ENCODE peak calls at places on chromosome 19, in nine cellular contexts. One of them, this sample, is unnamed. For H3K27me3 and H3K4me1, the result is how much of the 10 kb centered on the place peaks cover.

GRCh38 chr19:40378509-40378908 is 11.5 kb downstream of the HIPK4 start:
- DNase-seq in IMR-90: no peak
- DNase-seq in suprapubic skin: no peak
- DNase-seq in ovary: no peak
- DNase-seq in adrenal gland: no peak
- DNase-seq in heart left ventricle: no peak
- DNase-seq in uterus: no peak
- DNase-seq in stomach: no peak
- DNase-seq in body of pancreas: no peak
- DNase-seq in this sample: no peak

GRCh38 chr19:29660835-29661234 is 4.4 kb upstream of the PLEKHF1 start:
- DNase-seq in IMR-90: no peak
- DNase-seq in suprapubic skin: no peak
- DNase-seq in ovary: no peak
- DNase-seq in adrenal gland: no peak
- DNase-seq in heart left ventricle: no peak
- DNase-seq in uterus: no peak
- DNase-seq in stomach: no peak
- DNase-seq in body of pancreas: no peak
- DNase-seq in this sample: no peak

GRCh38 chr19:57587529-57587928 is 3.6 kb downstream of the ZIK1 start:
- DNase-seq in IMR-90: peak
- DNase-seq in suprapubic skin: no peak
- DNase-seq in ovary: no peak
- DNase-seq in adrenal gland: no peak
- DNase-seq in heart left ventricle: no peak
- DNase-seq in uterus: no peak
- DNase-seq in stomach: no peak
- DNase-seq in body of pancreas: no peak
- DNase-seq in this sample: no peak

GRCh38 chr19:17951151-17952040 is 15.5 kb upstream of the KCNN1 start:
- DNase-seq in IMR-90: no peak
- DNase-seq in suprapubic skin: no peak
- DNase-seq in ovary: no peak
- DNase-seq in adrenal gland: no peak
- DNase-seq in heart left ventricle: no peak
- DNase-seq in uterus: no peak
- DNase-seq in stomach: no peak
- DNase-seq in body of pancreas: no peak
- DNase-seq in this sample: no peak

GRCh38 chr19:46922465-46922864 is 61.7 kb downstream of the ARHGAP35 start:
- DNase-seq in IMR-90: no peak
- DNase-seq in suprapubic skin: no peak
- DNase-seq in ovary: no peak
- DNase-seq in adrenal gland: no peak
- DNase-seq in heart left ventricle: no peak
- DNase-seq in uterus: no peak
- DNase-seq in stomach: no peak
- DNase-seq in body of pancreas: no peak
- DNase-seq in this sample: no peak

GRCh38 chr19:39342647-39343305 is 555 bp downstream of the SAMD4B start:
- DNase-seq in IMR-90: no peak
- DNase-seq in suprapubic skin: peak
- DNase-seq in ovary: peak
- DNase-seq in adrenal gland: peak
- DNase-seq in heart left ventricle: no peak
- DNase-seq in uterus: peak
- DNase-seq in stomach: no peak
- DNase-seq in body of pancreas: peak
- DNase-seq in this sample: no peak

GRCh38 chr19:15252398-15253018 is 20.3 kb upstream of the EPHX3 start:
- DNase-seq in IMR-90: peak
- DNase-seq in suprapubic skin: no peak
- DNase-seq in ovary: no peak
- DNase-seq in adrenal gland: no peak
- DNase-seq in heart left ventricle: no peak
- DNase-seq in uterus: peak
- DNase-seq in stomach: no peak
- DNase-seq in body of pancreas: no peak
- DNase-seq in this sample: no peak

GRCh38 chr19:45200614-45201013 is 22.0 kb downstream of the BLOC1S3 start:
- DNase-seq in IMR-90: peak
- DNase-seq in suprapubic skin: no peak
- DNase-seq in ovary: no peak
- DNase-seq in adrenal gland: peak
- DNase-seq in heart left ventricle: no peak
- DNase-seq in uterus: no peak
- DNase-seq in stomach: peak
- DNase-seq in body of pancreas: peak
- DNase-seq in this sample: peak

GRCh38 chr19:6663236-6664187 is 6.4 kb downstream of the TNFSF14 start:
- DNase-seq in IMR-90: no peak
- DNase-seq in suprapubic skin: no peak
- DNase-seq in ovary: no peak
- DNase-seq in adrenal gland: no peak
- DNase-seq in heart left ventricle: no peak
- DNase-seq in uterus: no peak
- DNase-seq in stomach: no peak
- DNase-seq in body of pancreas: no peak
- DNase-seq in this sample: no peak

GRCh38 chr19:13610042-13610691 is 103.9 kb upstream of the CACNA1A start:
- DNase-seq in IMR-90: no peak
- DNase-seq in suprapubic skin: no peak
- DNase-seq in ovary: no peak
- DNase-seq in adrenal gland: no peak
- DNase-seq in heart left ventricle: no peak
- DNase-seq in uterus: no peak
- DNase-seq in stomach: peak
- DNase-seq in body of pancreas: no peak
- DNase-seq in this sample: no peak

GRCh38 chr19:40278361-40279045 is 6.6 kb downstream of the AKT2 start:
- DNase-seq in IMR-90: no peak
- DNase-seq in suprapubic skin: no peak
- DNase-seq in ovary: no peak
- DNase-seq in adrenal gland: no peak
- DNase-seq in heart left ventricle: no peak
- DNase-seq in uterus: no peak
- DNase-seq in stomach: no peak
- DNase-seq in body of pancreas: no peak
- DNase-seq in this sample: no peak

GRCh38 chr19:52518646-52519045 is 8.8 kb upstream of the ZNF808 start:
- DNase-seq in IMR-90: no peak
- DNase-seq in suprapubic skin: no peak
- DNase-seq in ovary: no peak
- DNase-seq in adrenal gland: no peak
- DNase-seq in heart left ventricle: no peak
- DNase-seq in uterus: no peak
- DNase-seq in stomach: no peak
- DNase-seq in body of pancreas: no peak
- DNase-seq in this sample: no peak

GRCh38 chr19:54481326-54481930 is 8.3 kb upstream of the CDC42EP5 start:
- DNase-seq in IMR-90: peak
- DNase-seq in suprapubic skin: no peak
- DNase-seq in ovary: no peak
- DNase-seq in adrenal gland: peak
- DNase-seq in heart left ventricle: no peak
- DNase-seq in uterus: no peak
- DNase-seq in stomach: no peak
- DNase-seq in body of pancreas: no peak
- DNase-seq in this sample: peak

GRCh38 chr19:8615813-8616596 is 5.5 kb upstream of the ADAMTS10 start:
- DNase-seq in IMR-90: peak
- DNase-seq in suprapubic skin: peak
- DNase-seq in ovary: peak
- DNase-seq in adrenal gland: peak
- DNase-seq in heart left ventricle: peak
- DNase-seq in uterus: no peak
- DNase-seq in stomach: peak
- DNase-seq in body of pancreas: peak
- DNase-seq in this sample: peak

GRCh38 chr19:14383898-14384669 is 2.8 kb downstream of the ADGRE5 start:
- DNase-seq in IMR-90: peak
- DNase-seq in suprapubic skin: peak
- DNase-seq in ovary: no peak
- DNase-seq in adrenal gland: peak
- DNase-seq in heart left ventricle: peak
- DNase-seq in uterus: peak
- DNase-seq in stomach: no peak
- DNase-seq in body of pancreas: no peak
- DNase-seq in this sample: no peak

GRCh38 chr19:2095338-2095938 is 688 bp downstream of the MOB3A start:
- DNase-seq in IMR-90: no peak
- DNase-seq in suprapubic skin: no peak
- DNase-seq in ovary: peak
- DNase-seq in adrenal gland: no peak
- DNase-seq in heart left ventricle: no peak
- DNase-seq in uterus: no peak
- DNase-seq in stomach: no peak
- DNase-seq in body of pancreas: peak
- DNase-seq in this sample: no peak

GRCh38 chr19:29323972-29324680 is 111.2 kb upstream of the UQCRFS1 start:
- DNase-seq in IMR-90: no peak
- DNase-seq in suprapubic skin: no peak
- DNase-seq in ovary: no peak
- DNase-seq in adrenal gland: no peak
- DNase-seq in heart left ventricle: no peak
- DNase-seq in uterus: no peak
- DNase-seq in stomach: no peak
- DNase-seq in body of pancreas: no peak
- DNase-seq in this sample: no peak

GRCh38 chr19:51948979-51949378 is 21.7 kb downstream of the ZNF613 start:
- DNase-seq in IMR-90: peak
- DNase-seq in suprapubic skin: no peak
- DNase-seq in ovary: peak
- DNase-seq in adrenal gland: peak
- DNase-seq in heart left ventricle: peak
- DNase-seq in uterus: no peak
- DNase-seq in stomach: no peak
- DNase-seq in body of pancreas: no peak
- DNase-seq in this sample: peak

GRCh38 chr19:29884466-29884865 is 57.6 kb upstream of the URI1 start:
- DNase-seq in IMR-90: no peak
- DNase-seq in suprapubic skin: no peak
- DNase-seq in ovary: no peak
- DNase-seq in adrenal gland: peak
- DNase-seq in heart left ventricle: no peak
- DNase-seq in uterus: no peak
- DNase-seq in stomach: no peak
- DNase-seq in body of pancreas: no peak
- DNase-seq in this sample: peak

GRCh38 chr19:3674784-3675183 is 25.5 kb downstream of the PIP5K1C start:
- DNase-seq in IMR-90: no peak
- DNase-seq in suprapubic skin: no peak
- DNase-seq in ovary: no peak
- DNase-seq in adrenal gland: no peak
- DNase-seq in heart left ventricle: no peak
- DNase-seq in uterus: no peak
- DNase-seq in stomach: no peak
- DNase-seq in body of pancreas: no peak
- DNase-seq in this sample: no peak
- H3K27me3 ChIP-seq in IMR-90: under half
- H3K27me3 ChIP-seq in suprapubic skin: under half
- H3K27me3 ChIP-seq in ovary: under half
- H3K27me3 ChIP-seq in adrenal gland: under half
- H3K27me3 ChIP-seq in heart left ventricle: under half
- H3K27me3 ChIP-seq in uterus: under half
- H3K27me3 ChIP-seq in stomach: under half
- H3K27me3 ChIP-seq in body of pancreas: under half
- H3K27me3 ChIP-seq in this sample: under half

GRCh38 chr19:20928371-20928770 is 5.3 kb downstream of the ZNF85 start:
- DNase-seq in IMR-90: peak
- DNase-seq in suprapubic skin: no peak
- DNase-seq in ovary: no peak
- DNase-seq in adrenal gland: no peak
- DNase-seq in heart left ventricle: no peak
- DNase-seq in uterus: no peak
- DNase-seq in stomach: no peak
- DNase-seq in body of pancreas: no peak
- DNase-seq in this sample: no peak

GRCh38 chr19:20925481-20925880 is 2.4 kb downstream of the ZNF85 start:
- DNase-seq in IMR-90: no peak
- DNase-seq in suprapubic skin: no peak
- DNase-seq in ovary: no peak
- DNase-seq in adrenal gland: no peak
- DNase-seq in heart left ventricle: no peak
- DNase-seq in uterus: no peak
- DNase-seq in stomach: no peak
- DNase-seq in body of pancreas: no peak
- DNase-seq in this sample: no peak

GRCh38 chr19:20926796-20927195 is 3.7 kb downstream of the ZNF85 start:
- DNase-seq in IMR-90: no peak
- DNase-seq in suprapubic skin: no peak
- DNase-seq in ovary: no peak
- DNase-seq in adrenal gland: no peak
- DNase-seq in heart left ventricle: no peak
- DNase-seq in uterus: no peak
- DNase-seq in stomach: no peak
- DNase-seq in body of pancreas: no peak
- DNase-seq in this sample: no peak

GRCh38 chr19:20923077-20923871 is at the start of gene ZNF85:
- DNase-seq in IMR-90: peak
- DNase-seq in suprapubic skin: peak
- DNase-seq in ovary: peak
- DNase-seq in adrenal gland: peak
- DNase-seq in heart left ventricle: peak
- DNase-seq in uterus: peak
- DNase-seq in stomach: peak
- DNase-seq in body of pancreas: peak
- DNase-seq in this sample: peak
- TF ChIP-seq POLR2A in IMR-90: peak
- TF ChIP-seq POLR2A in suprapubic skin: no peak
- TF ChIP-seq POLR2A in ovary: peak
- TF ChIP-seq POLR2A in adrenal gland: no peak
- TF ChIP-seq POLR2A in heart left ventricle: peak
- TF ChIP-seq POLR2A in uterus: peak
- TF ChIP-seq POLR2A in stomach: peak
- TF ChIP-seq POLR2A in body of pancreas: peak
- TF ChIP-seq POLR2A in this sample: peak

GRCh38 chr19:16359074-16359473 is 34.4 kb downstream of the KLF2 start:
- DNase-seq in IMR-90: no peak
- DNase-seq in suprapubic skin: no peak
- DNase-seq in ovary: no peak
- DNase-seq in adrenal gland: no peak
- DNase-seq in heart left ventricle: no peak
- DNase-seq in uterus: no peak
- DNase-seq in stomach: no peak
- DNase-seq in body of pancreas: no peak
- DNase-seq in this sample: no peak
- H3K4me1 ChIP-seq in IMR-90: under half
- H3K4me1 ChIP-seq in suprapubic skin: under half
- H3K4me1 ChIP-seq in ovary: under half
- H3K4me1 ChIP-seq in adrenal gland: under half
- H3K4me1 ChIP-seq in heart left ventricle: under half
- H3K4me1 ChIP-seq in uterus: under half
- H3K4me1 ChIP-seq in stomach: under half
- H3K4me1 ChIP-seq in body of pancreas: under half
- H3K4me1 ChIP-seq in this sample: under half

DNA sequence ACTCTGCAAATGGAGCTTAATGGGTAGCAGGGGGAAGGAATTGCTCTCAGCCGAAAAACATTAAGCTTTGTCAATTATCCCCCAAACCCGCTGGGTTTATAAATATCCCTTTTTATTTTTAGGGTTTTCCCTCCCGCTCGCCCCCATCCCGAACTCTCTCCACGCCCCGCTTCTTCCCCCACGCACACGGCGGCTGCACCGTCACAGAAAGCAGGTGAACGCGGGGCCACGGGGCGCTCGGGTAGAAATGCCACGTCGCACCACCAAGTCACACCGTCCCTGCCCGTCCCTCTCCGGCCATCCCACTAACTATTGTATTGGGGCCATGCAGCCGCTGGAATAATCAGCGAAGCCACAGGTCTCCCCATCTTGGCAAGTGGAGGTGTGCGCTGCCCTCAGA is 3.5 kb downstream of the PTPRS start:
- DNase-seq in IMR-90: no peak
- DNase-seq in suprapubic skin: no peak
- DNase-seq in ovary: no peak
- DNase-seq in adrenal gland: no peak
- DNase-seq in heart left ventricle: no peak
- DNase-seq in uterus: no peak
- DNase-seq in stomach: no peak
- DNase-seq in body of pancreas: no peak
- DNase-seq in this sample: no peak
- H3K27me3 ChIP-seq in IMR-90: under half
- H3K27me3 ChIP-seq in suprapubic skin: half or more
- H3K27me3 ChIP-seq in ovary: under half
- H3K27me3 ChIP-seq in adrenal gland: under half
- H3K27me3 ChIP-seq in heart left ventricle: under half
- H3K27me3 ChIP-seq in uterus: under half
- H3K27me3 ChIP-seq in stomach: half or more
- H3K27me3 ChIP-seq in body of pancreas: under half
- H3K27me3 ChIP-seq in this sample: under half

This sample was measured in testis.